ENCODE peak calls at places on chromosomes 16 and 17, in five cellular contexts. One of them, this sample, is unnamed.

GRCh38 chr17:78611636-78612035 is 34.4 kb upstream of the DNAH17 start:
- DNase-seq in cardiac muscle cell: peak; percentile 77
- DNase-seq in fibroblast of lung: peak; percentile 21
- DNase-seq in cardiac fibroblast: peak; percentile 38
- DNase-seq in GM12878: no peak
- DNase-seq in this sample: no peak

GRCh38 chr17:45579529-45580495 is 89.3 kb upstream of the PLEKHM1 start:
- DNase-seq in cardiac muscle cell: no peak
- DNase-seq in fibroblast of lung: peak; percentile 2
- DNase-seq in cardiac fibroblast: no peak
- DNase-seq in GM12878: no peak
- DNase-seq in this sample: no peak

GRCh38 chr17:8155341-8156173 is 3.4 kb upstream of the PER1 start:
- DNase-seq in cardiac muscle cell: no peak
- DNase-seq in fibroblast of lung: peak; percentile 33
- DNase-seq in cardiac fibroblast: no peak
- DNase-seq in GM12878: no peak
- DNase-seq in this sample: peak; percentile 45

GRCh38 chr16:82748026-82748425 is 121.3 kb downstream of the CDH13 start:
- DNase-seq in cardiac muscle cell: peak; percentile 91
- DNase-seq in fibroblast of lung: peak; percentile 91
- DNase-seq in cardiac fibroblast: peak; percentile 94
- DNase-seq in GM12878: no peak
- DNase-seq in this sample: no peak

GRCh38 chr17:77959926-77960521 is 1.5 kb downstream of the TNRC6C start:
- DNase-seq in cardiac muscle cell: peak; percentile 26
- DNase-seq in fibroblast of lung: peak; percentile 47
- DNase-seq in cardiac fibroblast: peak; percentile 29
- DNase-seq in GM12878: no peak
- DNase-seq in this sample: peak; percentile 67

GRCh38 chr17:35373532-35373983 is at the start of gene SLFN11:
- DNase-seq in cardiac muscle cell: peak; percentile 95
- DNase-seq in fibroblast of lung: peak; percentile 97
- DNase-seq in cardiac fibroblast: peak; percentile 95
- DNase-seq in GM12878: peak; percentile 30
- DNase-seq in this sample: peak; percentile 95

GRCh38 chr17:50169121-50169764 is 3.4 kb downstream of the SGCA start:
- DNase-seq in cardiac muscle cell: peak; percentile 80
- DNase-seq in fibroblast of lung: peak; percentile 82
- DNase-seq in cardiac fibroblast: peak; percentile 84
- DNase-seq in GM12878: peak; percentile 44
- DNase-seq in this sample: peak; percentile 71

GRCh38 chr17:50331085-50331791 is 14.7 kb upstream of the XYLT2 start:
- DNase-seq in cardiac muscle cell: peak; percentile 80
- DNase-seq in fibroblast of lung: peak; percentile 84
- DNase-seq in cardiac fibroblast: peak; percentile 83
- DNase-seq in GM12878: no peak
- DNase-seq in this sample: no peak

GRCh38 chr17:82031303-82031884 is at the start of gene RAC3:
- DNase-seq in cardiac muscle cell: peak; percentile 41
- DNase-seq in fibroblast of lung: peak; percentile 31
- DNase-seq in cardiac fibroblast: peak; percentile 36
- DNase-seq in GM12878: no peak
- DNase-seq in this sample: no peak

GRCh38 chr17:40322417-40323315 is 13.7 kb downstream of the RARA start:
- DNase-seq in cardiac muscle cell: peak; percentile 89
- DNase-seq in fibroblast of lung: peak; percentile 78
- DNase-seq in cardiac fibroblast: peak; percentile 92
- DNase-seq in GM12878: peak; percentile 88
- DNase-seq in this sample: peak; percentile 90

GRCh38 chr16:2692251-2692947 is 10.1 kb downstream of the KCTD5 start:
- DNase-seq in cardiac muscle cell: no peak
- DNase-seq in fibroblast of lung: no peak
- DNase-seq in cardiac fibroblast: no peak
- DNase-seq in GM12878: no peak
- DNase-seq in this sample: no peak

GRCh38 chr17:50557265-50558029 is 3.1 kb upstream of the CACNA1G start:
- DNase-seq in cardiac muscle cell: no peak
- DNase-seq in fibroblast of lung: no peak
- DNase-seq in cardiac fibroblast: no peak
- DNase-seq in GM12878: no peak
- DNase-seq in this sample: no peak

GRCh38 chr17:74822329-74823175 is 37.1 kb downstream of the GRIN2C start:
- DNase-seq in cardiac muscle cell: no peak
- DNase-seq in fibroblast of lung: no peak
- DNase-seq in cardiac fibroblast: no peak
- DNase-seq in GM12878: no peak
- DNase-seq in this sample: no peak

GRCh38 chr17:1294157-1294717 is 14.8 kb downstream of the TRARG1 start:
- DNase-seq in cardiac muscle cell: no peak
- DNase-seq in fibroblast of lung: no peak
- DNase-seq in cardiac fibroblast: no peak
- DNase-seq in GM12878: no peak
- DNase-seq in this sample: peak; percentile 89

GRCh38 chr16:46908540-46909372 is 24.6 kb downstream of the GPT2 start:
- DNase-seq in cardiac muscle cell: peak; percentile 75
- DNase-seq in fibroblast of lung: peak; percentile 71
- DNase-seq in cardiac fibroblast: peak; percentile 73
- DNase-seq in GM12878: no peak
- DNase-seq in this sample: peak; percentile 68

GRCh38 chr17:10021239-10021638 is 116.2 kb upstream of the RCVRN start:
- DNase-seq in cardiac muscle cell: peak; percentile 36
- DNase-seq in fibroblast of lung: peak; percentile 47
- DNase-seq in cardiac fibroblast: no peak
- DNase-seq in GM12878: no peak
- DNase-seq in this sample: no peak

GRCh38 chr17:82604532-82604931 is 43.7 kb downstream of the WDR45B start:
- DNase-seq in cardiac muscle cell: no peak
- DNase-seq in fibroblast of lung: no peak
- DNase-seq in cardiac fibroblast: no peak
- DNase-seq in GM12878: no peak
- DNase-seq in this sample: no peak

GRCh38 chr16:9447195-9447551 is 355.7 kb downstream of the HAPSTR1 start:
- DNase-seq in cardiac muscle cell: no peak
- DNase-seq in fibroblast of lung: no peak
- DNase-seq in cardiac fibroblast: no peak
- DNase-seq in GM12878: no peak
- DNase-seq in this sample: no peak

GRCh38 chr17:58156839-58157803 is 8.9 kb downstream of the OR4D1 start:
- DNase-seq in cardiac muscle cell: peak; percentile 9
- DNase-seq in fibroblast of lung: no peak
- DNase-seq in cardiac fibroblast: peak; percentile 3
- DNase-seq in GM12878: no peak
- DNase-seq in this sample: peak; percentile 75

GRCh38 chr16:3274490-3274889 is 8.8 kb upstream of the ZNF263 start:
- DNase-seq in cardiac muscle cell: no peak
- DNase-seq in fibroblast of lung: no peak
- DNase-seq in cardiac fibroblast: no peak
- DNase-seq in GM12878: no peak
- DNase-seq in this sample: no peak

DNA sequence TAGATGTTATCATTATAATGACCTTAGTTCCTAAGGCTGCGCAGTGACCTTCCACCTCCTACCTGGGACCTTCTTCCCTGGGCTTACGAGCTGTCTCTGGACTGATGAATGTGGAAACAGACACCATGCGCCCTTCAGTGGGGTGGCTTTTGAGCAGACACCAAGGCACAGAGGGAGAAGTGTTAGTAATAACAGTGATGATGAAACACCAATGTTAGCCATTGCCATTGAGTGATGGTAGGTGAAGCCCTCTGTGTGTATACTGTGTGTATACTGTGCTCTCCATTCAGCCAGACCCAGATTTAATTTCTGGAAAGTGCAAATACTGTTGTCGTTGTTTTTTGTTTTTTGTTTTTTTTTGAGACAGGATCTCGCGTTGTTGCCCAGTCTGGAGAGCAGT is 44.5 kb downstream of the CLEC16A start:
- DNase-seq in cardiac muscle cell: no peak
- DNase-seq in fibroblast of lung: no peak
- DNase-seq in cardiac fibroblast: no peak
- DNase-seq in GM12878: no peak
- DNase-seq in this sample: no peak
- TF ChIP-seq CTCF in cardiac muscle cell: no peak
- TF ChIP-seq CTCF in fibroblast of lung: no peak
- TF ChIP-seq CTCF in cardiac fibroblast: no peak
- TF ChIP-seq CTCF in GM12878: no peak
- TF ChIP-seq CTCF in this sample: peak; percentile 42

GRCh38 chr17:48908047-48908843 is at the start of gene UBE2Z:
- DNase-seq in cardiac muscle cell: peak; percentile 98
- DNase-seq in fibroblast of lung: peak; percentile 97
- DNase-seq in cardiac fibroblast: peak; percentile 98
- DNase-seq in GM12878: peak; percentile 89
- DNase-seq in this sample: peak; percentile 92
- TF ChIP-seq CTCF in cardiac muscle cell: peak; percentile 6
- TF ChIP-seq CTCF in fibroblast of lung: no peak
- TF ChIP-seq CTCF in cardiac fibroblast: no peak
- TF ChIP-seq CTCF in GM12878: no peak
- TF ChIP-seq CTCF in this sample: no peak

DNA sequence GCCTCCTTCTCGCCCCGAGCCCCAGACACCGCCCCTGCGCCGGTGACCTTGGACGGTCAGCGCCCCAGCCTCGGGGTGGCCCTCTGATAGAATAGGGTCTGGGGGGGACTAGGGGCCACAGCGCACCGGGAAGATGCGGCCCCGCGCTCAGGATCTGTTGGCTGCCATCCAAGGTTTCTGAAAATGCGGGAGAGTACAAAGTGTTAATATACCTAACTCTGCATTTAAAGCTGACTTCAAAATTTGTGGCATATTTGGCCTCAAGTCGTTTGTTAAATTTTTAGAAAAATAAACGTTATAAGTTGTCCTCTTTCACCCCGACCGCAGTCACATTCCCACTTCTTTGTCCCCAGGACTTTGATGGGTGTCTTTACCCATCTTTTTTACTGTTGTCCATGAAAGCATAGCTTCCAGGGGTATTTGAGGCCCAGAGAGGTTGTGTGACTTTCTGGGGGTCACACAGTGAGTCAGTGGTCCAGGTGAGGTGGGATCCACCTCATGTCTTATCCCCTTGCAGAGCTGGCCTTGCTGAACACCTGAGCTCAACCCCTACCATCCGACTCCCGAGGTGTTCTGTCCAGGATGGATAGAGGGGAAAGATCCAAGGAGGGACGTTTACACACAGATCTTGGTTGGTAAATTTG is 796 bp downstream of the NT5M start:
- DNase-seq in cardiac muscle cell: no peak
- DNase-seq in fibroblast of lung: no peak
- DNase-seq in cardiac fibroblast: no peak
- DNase-seq in GM12878: no peak
- DNase-seq in this sample: no peak
- TF ChIP-seq CTCF in cardiac muscle cell: no peak
- TF ChIP-seq CTCF in fibroblast of lung: no peak
- TF ChIP-seq CTCF in cardiac fibroblast: no peak
- TF ChIP-seq CTCF in GM12878: no peak
- TF ChIP-seq CTCF in this sample: no peak

GRCh38 chr16:89123001-89123830 is 29.6 kb downstream of the ACSF3 start:
- DNase-seq in cardiac muscle cell: no peak
- DNase-seq in fibroblast of lung: no peak
- DNase-seq in cardiac fibroblast: no peak
- DNase-seq in GM12878: no peak
- DNase-seq in this sample: no peak

GRCh38 chr16:89122322-89122831 is 28.7 kb downstream of the ACSF3 start:
- DNase-seq in cardiac muscle cell: no peak
- DNase-seq in fibroblast of lung: no peak
- DNase-seq in cardiac fibroblast: no peak
- DNase-seq in GM12878: no peak
- DNase-seq in this sample: peak; percentile 77

GRCh38 chr16:89120281-89120680 is 26.6 kb downstream of the ACSF3 start:
- DNase-seq in cardiac muscle cell: no peak
- DNase-seq in fibroblast of lung: no peak
- DNase-seq in cardiac fibroblast: no peak
- DNase-seq in GM12878: no peak
- DNase-seq in this sample: no peak

GRCh38 chr16:89120921-89121351 is 27.3 kb downstream of the ACSF3 start:
- DNase-seq in cardiac muscle cell: no peak
- DNase-seq in fibroblast of lung: no peak
- DNase-seq in cardiac fibroblast: no peak
- DNase-seq in GM12878: no peak
- DNase-seq in this sample: no peak

GRCh38 chr16:89121691-89122321 is 28.2 kb downstream of the ACSF3 start:
- DNase-seq in cardiac muscle cell: no peak
- DNase-seq in fibroblast of lung: no peak
- DNase-seq in cardiac fibroblast: no peak
- DNase-seq in GM12878: no peak
- DNase-seq in this sample: no peak
- TF ChIP-seq CTCF in cardiac muscle cell: no peak
- TF ChIP-seq CTCF in fibroblast of lung: no peak
- TF ChIP-seq CTCF in cardiac fibroblast: no peak
- TF ChIP-seq CTCF in GM12878: no peak
- TF ChIP-seq CTCF in this sample: no peak

DNA sequence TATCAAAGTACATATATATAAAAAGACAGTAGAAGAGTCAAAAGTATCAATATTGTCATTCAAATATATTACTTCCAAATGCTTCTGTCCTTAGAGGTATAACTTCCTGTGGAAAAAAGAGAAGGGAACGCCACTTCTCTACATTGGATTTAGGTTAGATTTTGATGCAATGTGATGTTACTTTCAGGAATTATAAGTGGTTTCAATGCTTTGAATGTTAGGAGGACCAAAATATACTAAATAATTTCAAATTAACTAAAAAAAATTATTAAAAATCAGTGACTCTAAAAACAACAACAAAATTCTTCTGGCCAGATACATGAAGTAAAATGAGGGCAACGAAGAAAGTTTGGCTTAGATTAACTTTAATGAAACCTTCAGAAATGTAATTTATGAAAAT is 88.0 kb downstream of the BRIP1 start:
- DNase-seq in cardiac muscle cell: no peak
- DNase-seq in fibroblast of lung: no peak
- DNase-seq in cardiac fibroblast: no peak
- DNase-seq in GM12878: no peak
- DNase-seq in this sample: no peak
- TF ChIP-seq CTCF in cardiac muscle cell: no peak
- TF ChIP-seq CTCF in fibroblast of lung: no peak
- TF ChIP-seq CTCF in cardiac fibroblast: no peak
- TF ChIP-seq CTCF in GM12878: no peak
- TF ChIP-seq CTCF in this sample: no peak

GRCh38 chr17:80747469-80747868 is 202.8 kb downstream of the RPTOR start:
- DNase-seq in cardiac muscle cell: no peak
- DNase-seq in fibroblast of lung: no peak
- DNase-seq in cardiac fibroblast: no peak
- DNase-seq in GM12878: no peak
- DNase-seq in this sample: no peak
- TF ChIP-seq CTCF in cardiac muscle cell: no peak
- TF ChIP-seq CTCF in fibroblast of lung: no peak
- TF ChIP-seq CTCF in cardiac fibroblast: no peak
- TF ChIP-seq CTCF in GM12878: no peak
- TF ChIP-seq CTCF in this sample: no peak